ENCODE peak calls at places on chromosomes 1 and 21, in four cellular contexts. I is GM23338, F is HepG2, R is lower lobe of right lung. D is an unnamed sample.

GRCh38 chr1:9912264-9912936 is 2.3 kb upstream of the CTNNBIP1 start:
- DNase-seq in I (no peak), F (peak; percentile 49), R (no peak), D (no peak)

GRCh38 chr1:56326056-56326455 is 253.3 kb downstream of the PLPP3 start:
- DNase-seq in I (no peak), F (no peak), R (no peak), D (no peak)

GRCh38 chr1:102186541-102186940 is 189.8 kb upstream of the OLFM3 start:
- DNase-seq in I (no peak), F (no peak), R (no peak), D (no peak)

GRCh38 chr21:29300547-29301138 is 1.9 kb downstream of the BACH1 start:
- DNase-seq in I (no peak), F (no peak), R (no peak), D (peak; percentile 73)

GRCh38 chr1:48536477-48536876 is 64.5 kb upstream of the SPATA6 start:
- DNase-seq in I (no peak), F (no peak), R (no peak), D (no peak)

GRCh38 chr21:40717008-40717407 is 129.9 kb downstream of the DSCAM start:
- DNase-seq in I (no peak), F (no peak), R (no peak), D (no peak)

GRCh38 chr1:54118704-54119103 is 34.1 kb downstream of the CDCP2 start:
- DNase-seq in I (no peak), F (no peak), R (no peak), D (no peak)

GRCh38 chr1:183493540-183494245 is 21.4 kb downstream of the SMG7 start:
- DNase-seq in I (no peak), F (no peak), R (no peak), D (no peak)

GRCh38 chr1:1599030-1599916 is 662 bp downstream of the FNDC10 start:
- DNase-seq in I (peak; percentile 78), F (no peak), R (peak; percentile 66), D (peak; percentile 72)

GRCh38 chr1:37020653-37021277 is 13.6 kb downstream of the GRIK3 start:
- DNase-seq in I (peak; percentile 89), F (peak; percentile 5), R (no peak), D (peak; percentile 46)

GRCh38 chr1:182357913-182358312 is 33.7 kb downstream of the GLUL start:
- DNase-seq in I (no peak), F (no peak), R (no peak), D (no peak)

GRCh38 chr1:30535595-30536325 is 187.6 kb downstream of the MATN1 start:
- DNase-seq in I (no peak), F (no peak), R (no peak), D (no peak)

GRCh38 chr1:41918450-41919043 is at the start of gene HIVEP3:
- DNase-seq in I (peak; percentile 67), F (no peak), R (no peak), D (no peak)

GRCh38 chr1:64756770-64757169 is 11.9 kb downstream of the RAVER2 start:
- DNase-seq in I (no peak), F (no peak), R (no peak), D (no peak)

GRCh38 chr21:36706951-36707762 is 8.2 kb downstream of the SIM2 start:
- DNase-seq in I (peak; percentile 64), F (no peak), R (no peak), D (peak; percentile 42)

GRCh38 chr1:84366786-84367185 is 31.5 kb upstream of the DNASE2B start:
- DNase-seq in I (no peak), F (no peak), R (no peak), D (no peak)

GRCh38 chr1:199778324-199778955 is 249.1 kb upstream of the NR5A2 start:
- DNase-seq in I (no peak), F (no peak), R (no peak), D (no peak)

GRCh38 chr21:43995521-43996105 is 16.5 kb upstream of the TRAPPC10 start:
- DNase-seq in I (no peak), F (no peak), R (peak; percentile 31), D (no peak)

DNA sequence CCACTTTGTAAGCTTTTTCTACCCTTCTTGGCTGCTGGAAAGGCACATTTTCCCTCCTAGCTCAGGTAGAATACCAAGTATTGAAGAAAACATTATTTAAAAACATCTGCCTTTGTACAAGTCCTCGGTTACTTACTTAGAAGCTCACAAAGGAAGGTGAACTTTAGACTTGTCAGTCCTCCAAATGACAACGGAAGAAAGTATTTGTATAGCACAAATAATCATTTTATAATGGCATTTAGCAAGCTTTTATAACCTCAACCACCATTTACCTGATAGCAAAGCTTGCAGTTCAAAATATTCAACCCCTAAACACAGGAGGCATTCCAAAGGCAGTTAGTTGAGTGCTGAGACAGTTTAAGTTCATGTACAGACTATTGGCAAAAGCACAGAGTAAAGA is 2.5 kb upstream of the FCAMR start:
- DNase-seq in I (no peak), F (no peak), R (no peak), D (no peak)
- TF ChIP-seq CTCF in I (no peak), F (no peak), R (no peak), D (no peak)

GRCh38 chr1:7972285-7972684 is 10.8 kb downstream of the PARK7 start:
- DNase-seq in I (no peak), F (no peak), R (no peak), D (no peak)

GRCh38 chr1:7971024-7971423 is 9.5 kb downstream of the PARK7 start:
- DNase-seq in I (no peak), F (no peak), R (no peak), D (no peak)

GRCh38 chr1:7973086-7973485 is 11.6 kb downstream of the PARK7 start:
- DNase-seq in I (no peak), F (no peak), R (no peak), D (no peak)

GRCh38 chr1:7970250-7970649 is 8.7 kb downstream of the PARK7 start:
- DNase-seq in I (no peak), F (no peak), R (no peak), D (no peak)

DNA sequence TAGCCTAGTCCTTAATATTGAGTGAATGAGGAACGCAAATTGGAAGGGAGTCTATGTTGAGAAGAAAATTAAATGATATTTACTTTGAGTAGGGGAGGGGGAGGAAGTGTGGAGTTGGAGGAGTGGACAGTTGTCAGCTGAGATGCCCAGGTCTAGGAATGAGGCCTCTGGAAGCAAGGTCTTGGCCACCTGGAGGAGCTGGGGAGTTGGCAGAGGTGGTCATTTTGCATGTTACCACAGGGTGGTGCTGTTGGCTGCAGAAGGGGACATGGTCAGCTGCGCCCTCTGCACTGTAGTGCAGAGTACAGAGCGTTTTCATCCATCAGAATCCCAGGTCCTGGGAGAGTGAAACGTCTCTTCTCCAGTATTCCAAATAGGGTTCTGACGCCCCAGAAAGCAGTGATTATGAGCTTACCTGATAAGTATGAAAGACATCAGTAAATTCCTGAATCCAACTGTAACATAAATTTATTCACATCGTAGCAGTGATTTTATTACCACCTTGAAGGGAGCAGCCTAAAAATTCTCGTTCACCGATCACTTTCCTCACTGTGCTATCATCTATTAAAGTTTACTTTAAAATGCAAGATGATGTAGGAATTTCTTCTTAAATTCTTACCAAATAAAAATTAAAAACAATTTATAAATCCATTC is 13.8 kb downstream of the PARK7 start:
- DNase-seq in I (peak; percentile 92), F (peak; percentile 76), R (peak; percentile 66), D (peak; percentile 70)
- TF ChIP-seq CTCF in I (peak; percentile 99), F (peak; percentile 97), R (peak; percentile 85), D (peak; percentile 59)

DNA sequence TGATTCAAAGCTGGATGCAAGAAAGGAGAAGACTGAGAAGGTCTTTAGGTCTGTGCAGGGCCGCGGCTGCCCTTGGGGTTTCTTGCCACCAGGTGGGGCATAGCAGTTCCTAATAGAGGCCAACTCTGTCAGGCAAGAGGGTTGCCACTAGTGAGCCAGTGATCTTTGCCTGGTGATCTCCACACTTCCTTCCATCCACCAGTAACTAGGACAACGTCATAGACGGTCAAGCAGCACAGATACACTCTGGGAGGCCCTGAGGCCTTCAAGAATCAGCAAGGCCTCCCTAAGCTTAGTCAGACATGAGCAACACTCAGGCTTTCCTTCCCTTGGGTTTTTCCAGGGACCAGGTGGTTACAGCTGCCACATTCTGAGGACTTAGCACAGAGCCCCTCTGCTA is 32.9 kb upstream of the ATP2B4 start:
- DNase-seq in I (peak; percentile 61), F (no peak), R (no peak), D (peak; percentile 51)
- TF ChIP-seq CTCF in I (peak; percentile 62), F (peak; percentile 35), R (peak; percentile 40), D (peak; percentile 7)

GRCh38 chr1:237355022-237355421 is 313.0 kb downstream of the RYR2 start:
- DNase-seq in I (no peak), F (no peak), R (no peak), D (no peak)
- TF ChIP-seq CTCF in I (no peak), F (no peak), R (no peak), D (no peak)

D was measured in GM13976.